ENCODE peak calls at places on chromosomes 1 and 21, in eight cellular contexts. One of them, this sample, is unnamed.

GRCh38 chr1:31483012-31483946 is 70.3 kb downstream of the SERINC2 start:
- DNase-seq in transverse colon: peak
- DNase-seq in body of pancreas: peak
- DNase-seq in K562: no peak
- DNase-seq in prostate gland: peak
- DNase-seq in breast epithelium: no peak
- DNase-seq in heart left ventricle: no peak
- DNase-seq in esophagus muscularis mucosa: no peak
- DNase-seq in this sample: peak

GRCh38 chr1:240394353-240394752 is 217.6 kb downstream of the GREM2 start:
- DNase-seq in K562: no peak
- DNase-seq in breast epithelium: no peak
- DNase-seq in prostate gland: no peak
- DNase-seq in transverse colon: no peak
- DNase-seq in heart left ventricle: no peak
- DNase-seq in body of pancreas: no peak
- DNase-seq in esophagus muscularis mucosa: no peak
- DNase-seq in this sample: no peak

GRCh38 chr1:81596341-81596740 is 204.4 kb upstream of the ADGRL2 start:
- DNase-seq in esophagus muscularis mucosa: no peak
- DNase-seq in heart left ventricle: no peak
- DNase-seq in body of pancreas: no peak
- DNase-seq in K562: no peak
- DNase-seq in breast epithelium: no peak
- DNase-seq in prostate gland: no peak
- DNase-seq in transverse colon: no peak
- DNase-seq in this sample: no peak

GRCh38 chr1:17289756-17290155 is 18.2 kb upstream of the PADI4 start:
- DNase-seq in breast epithelium: no peak
- DNase-seq in body of pancreas: no peak
- DNase-seq in prostate gland: peak
- DNase-seq in esophagus muscularis mucosa: no peak
- DNase-seq in heart left ventricle: no peak
- DNase-seq in transverse colon: no peak
- DNase-seq in K562: no peak
- DNase-seq in this sample: peak

GRCh38 chr1:2093636-2094035 is 43.4 kb downstream of the PRKCZ start:
- DNase-seq in body of pancreas: no peak
- DNase-seq in breast epithelium: no peak
- DNase-seq in esophagus muscularis mucosa: no peak
- DNase-seq in heart left ventricle: no peak
- DNase-seq in prostate gland: no peak
- DNase-seq in transverse colon: no peak
- DNase-seq in K562: no peak
- DNase-seq in this sample: no peak

GRCh38 chr1:44476891-44477290 is 71.8 kb downstream of the RNF220 start:
- DNase-seq in heart left ventricle: no peak
- DNase-seq in transverse colon: no peak
- DNase-seq in esophagus muscularis mucosa: no peak
- DNase-seq in prostate gland: no peak
- DNase-seq in K562: no peak
- DNase-seq in breast epithelium: no peak
- DNase-seq in body of pancreas: no peak
- DNase-seq in this sample: no peak

GRCh38 chr1:87706198-87706597 is 377.5 kb downstream of the LMO4 start:
- DNase-seq in body of pancreas: no peak
- DNase-seq in K562: no peak
- DNase-seq in prostate gland: no peak
- DNase-seq in heart left ventricle: no peak
- DNase-seq in breast epithelium: no peak
- DNase-seq in esophagus muscularis mucosa: no peak
- DNase-seq in transverse colon: no peak
- DNase-seq in this sample: no peak

GRCh38 chr1:117600966-117601365 is 4.9 kb upstream of the TENT5C start:
- DNase-seq in esophagus muscularis mucosa: no peak
- DNase-seq in prostate gland: no peak
- DNase-seq in body of pancreas: no peak
- DNase-seq in breast epithelium: no peak
- DNase-seq in K562: no peak
- DNase-seq in transverse colon: no peak
- DNase-seq in heart left ventricle: peak
- DNase-seq in this sample: peak

GRCh38 chr1:206903687-206904086 is 6.4 kb downstream of the IL24 start:
- DNase-seq in body of pancreas: no peak
- DNase-seq in prostate gland: peak
- DNase-seq in heart left ventricle: no peak
- DNase-seq in esophagus muscularis mucosa: no peak
- DNase-seq in transverse colon: no peak
- DNase-seq in breast epithelium: no peak
- DNase-seq in K562: no peak
- DNase-seq in this sample: peak

GRCh38 chr1:180247061-180247460 is 17.0 kb downstream of the LHX4 start:
- DNase-seq in esophagus muscularis mucosa: no peak
- DNase-seq in body of pancreas: no peak
- DNase-seq in breast epithelium: no peak
- DNase-seq in prostate gland: no peak
- DNase-seq in heart left ventricle: no peak
- DNase-seq in K562: no peak
- DNase-seq in transverse colon: no peak
- DNase-seq in this sample: no peak

GRCh38 chr1:74775735-74776134 is 42.8 kb downstream of the TYW3 start:
- DNase-seq in body of pancreas: no peak
- DNase-seq in breast epithelium: no peak
- DNase-seq in heart left ventricle: no peak
- DNase-seq in esophagus muscularis mucosa: no peak
- DNase-seq in K562: no peak
- DNase-seq in transverse colon: no peak
- DNase-seq in prostate gland: no peak
- DNase-seq in this sample: no peak

GRCh38 chr1:166730299-166730888 is 108.9 kb upstream of the POGK start:
- DNase-seq in K562: peak
- DNase-seq in esophagus muscularis mucosa: no peak
- DNase-seq in prostate gland: no peak
- DNase-seq in body of pancreas: no peak
- DNase-seq in transverse colon: no peak
- DNase-seq in breast epithelium: no peak
- DNase-seq in heart left ventricle: no peak
- DNase-seq in this sample: no peak

GRCh38 chr1:205936846-205937707 is 6.2 kb downstream of the SLC26A9 start:
- DNase-seq in prostate gland: no peak
- DNase-seq in breast epithelium: no peak
- DNase-seq in transverse colon: no peak
- DNase-seq in esophagus muscularis mucosa: no peak
- DNase-seq in K562: no peak
- DNase-seq in body of pancreas: no peak
- DNase-seq in heart left ventricle: no peak
- DNase-seq in this sample: no peak

GRCh38 chr1:189673223-189673622 is 804.4 kb downstream of the BRINP3 start:
- DNase-seq in esophagus muscularis mucosa: no peak
- DNase-seq in K562: no peak
- DNase-seq in prostate gland: no peak
- DNase-seq in breast epithelium: no peak
- DNase-seq in heart left ventricle: no peak
- DNase-seq in transverse colon: no peak
- DNase-seq in body of pancreas: no peak
- DNase-seq in this sample: no peak

GRCh38 chr1:6342031-6342430 is 51.5 kb downstream of the ACOT7 start:
- DNase-seq in body of pancreas: no peak
- DNase-seq in prostate gland: no peak
- DNase-seq in K562: no peak
- DNase-seq in heart left ventricle: no peak
- DNase-seq in esophagus muscularis mucosa: no peak
- DNase-seq in transverse colon: no peak
- DNase-seq in breast epithelium: no peak
- DNase-seq in this sample: no peak

GRCh38 chr1:183652107-183652506 is 1.0 kb downstream of the APOBEC4 start:
- DNase-seq in heart left ventricle: no peak
- DNase-seq in K562: no peak
- DNase-seq in breast epithelium: no peak
- DNase-seq in prostate gland: no peak
- DNase-seq in esophagus muscularis mucosa: no peak
- DNase-seq in transverse colon: no peak
- DNase-seq in body of pancreas: no peak
- DNase-seq in this sample: no peak

GRCh38 chr1:169099561-169099960 is 6.9 kb upstream of the ATP1B1 start:
- DNase-seq in prostate gland: no peak
- DNase-seq in transverse colon: no peak
- DNase-seq in breast epithelium: no peak
- DNase-seq in body of pancreas: no peak
- DNase-seq in esophagus muscularis mucosa: peak
- DNase-seq in heart left ventricle: no peak
- DNase-seq in K562: no peak
- DNase-seq in this sample: no peak

GRCh38 chr1:247487057-247487456 is 29.2 kb upstream of the OR2B11 start:
- DNase-seq in heart left ventricle: no peak
- DNase-seq in K562: peak
- DNase-seq in transverse colon: peak
- DNase-seq in esophagus muscularis mucosa: no peak
- DNase-seq in body of pancreas: no peak
- DNase-seq in breast epithelium: no peak
- DNase-seq in prostate gland: peak
- DNase-seq in this sample: no peak

GRCh38 chr1:61182049-61182448 is 99.7 kb downstream of the NFIA start:
- DNase-seq in heart left ventricle: no peak
- DNase-seq in prostate gland: no peak
- DNase-seq in transverse colon: no peak
- DNase-seq in body of pancreas: no peak
- DNase-seq in K562: no peak
- DNase-seq in esophagus muscularis mucosa: no peak
- DNase-seq in breast epithelium: no peak
- DNase-seq in this sample: no peak

GRCh38 chr1:7491089-7491817 is 279.8 kb upstream of the VAMP3 start:
- DNase-seq in body of pancreas: peak
- DNase-seq in prostate gland: no peak
- DNase-seq in transverse colon: no peak
- DNase-seq in K562: no peak
- DNase-seq in heart left ventricle: no peak
- DNase-seq in breast epithelium: no peak
- DNase-seq in esophagus muscularis mucosa: no peak
- DNase-seq in this sample: no peak

GRCh38 chr1:43908226-43908625 is 25.4 kb upstream of the ARTN start:
- DNase-seq in transverse colon: no peak
- DNase-seq in K562: no peak
- DNase-seq in heart left ventricle: no peak
- DNase-seq in prostate gland: no peak
- DNase-seq in esophagus muscularis mucosa: no peak
- DNase-seq in body of pancreas: no peak
- DNase-seq in breast epithelium: peak
- DNase-seq in this sample: no peak

DNA sequence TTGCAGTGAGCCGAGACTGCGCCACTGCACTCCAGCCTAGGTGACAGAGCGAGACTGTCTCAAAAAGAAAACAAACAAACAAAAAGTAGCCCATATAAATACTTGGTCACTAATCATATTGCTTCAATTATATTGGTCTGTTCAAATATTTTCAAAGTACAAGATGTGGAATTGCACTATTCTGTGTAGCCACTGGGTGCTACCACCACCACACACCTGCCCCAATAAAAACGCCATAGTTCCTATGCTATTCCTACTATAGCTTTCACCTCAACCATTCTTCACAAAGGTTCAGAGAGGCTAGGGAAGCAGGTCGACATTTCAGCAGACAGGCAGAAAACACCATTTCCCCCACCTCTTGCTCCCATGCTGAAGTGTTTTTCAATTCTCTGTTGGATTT is 16.7 kb downstream of the NDC1 start:
- DNase-seq in esophagus muscularis mucosa: no peak
- DNase-seq in body of pancreas: no peak
- DNase-seq in prostate gland: no peak
- DNase-seq in heart left ventricle: no peak
- DNase-seq in transverse colon: no peak
- DNase-seq in breast epithelium: no peak
- DNase-seq in K562: no peak
- DNase-seq in this sample: no peak
- TF ChIP-seq CTCF in esophagus muscularis mucosa: no peak
- TF ChIP-seq CTCF in body of pancreas: no peak
- TF ChIP-seq CTCF in prostate gland: no peak
- TF ChIP-seq CTCF in heart left ventricle: no peak
- TF ChIP-seq CTCF in transverse colon: no peak
- TF ChIP-seq CTCF in breast epithelium: no peak
- TF ChIP-seq CTCF in K562: peak
- TF ChIP-seq CTCF in this sample: no peak

GRCh38 chr21:44086636-44087425 is 20.4 kb upstream of the PWP2 start:
- DNase-seq in K562: no peak
- DNase-seq in breast epithelium: no peak
- DNase-seq in esophagus muscularis mucosa: no peak
- DNase-seq in prostate gland: no peak
- DNase-seq in body of pancreas: no peak
- DNase-seq in heart left ventricle: peak
- DNase-seq in transverse colon: no peak
- DNase-seq in this sample: peak
- TF ChIP-seq POLR2A in K562: peak
- TF ChIP-seq POLR2A in breast epithelium: no peak
- TF ChIP-seq POLR2A in esophagus muscularis mucosa: no peak
- TF ChIP-seq POLR2A in prostate gland: no peak
- TF ChIP-seq POLR2A in body of pancreas: no peak
- TF ChIP-seq POLR2A in heart left ventricle: no peak
- TF ChIP-seq POLR2A in transverse colon: no peak
- TF ChIP-seq POLR2A in this sample: no peak

GRCh38 chr1:174799136-174799479 is 200.6 kb upstream of the CACYBP start:
- DNase-seq in K562: no peak
- DNase-seq in heart left ventricle: no peak
- DNase-seq in prostate gland: no peak
- DNase-seq in body of pancreas: no peak
- DNase-seq in breast epithelium: no peak
- DNase-seq in transverse colon: no peak
- DNase-seq in esophagus muscularis mucosa: no peak
- DNase-seq in this sample: no peak
- H3K4me3 ChIP-seq in K562: no peak
- H3K4me3 ChIP-seq in heart left ventricle: peak
- H3K4me3 ChIP-seq in prostate gland: peak
- H3K4me3 ChIP-seq in body of pancreas: no peak
- H3K4me3 ChIP-seq in breast epithelium: peak
- H3K4me3 ChIP-seq in transverse colon: peak
- H3K4me3 ChIP-seq in esophagus muscularis mucosa: peak
- H3K4me3 ChIP-seq in this sample: no peak

GRCh38 chr1:229403573-229403972 is 30.3 kb downstream of the ACTA1 start:
- DNase-seq in heart left ventricle: no peak
- DNase-seq in transverse colon: no peak
- DNase-seq in breast epithelium: no peak
- DNase-seq in esophagus muscularis mucosa: no peak
- DNase-seq in prostate gland: no peak
- DNase-seq in K562: no peak
- DNase-seq in body of pancreas: no peak
- DNase-seq in this sample: no peak

GRCh38 chr1:229397762-229398161 is 36.1 kb downstream of the ACTA1 start:
- DNase-seq in esophagus muscularis mucosa: no peak
- DNase-seq in heart left ventricle: no peak
- DNase-seq in transverse colon: no peak
- DNase-seq in body of pancreas: no peak
- DNase-seq in prostate gland: no peak
- DNase-seq in K562: no peak
- DNase-seq in breast epithelium: no peak
- DNase-seq in this sample: no peak

GRCh38 chr1:229407206-229408026 is 26.5 kb downstream of the ACTA1 start:
- DNase-seq in esophagus muscularis mucosa: no peak
- DNase-seq in body of pancreas: no peak
- DNase-seq in prostate gland: no peak
- DNase-seq in heart left ventricle: no peak
- DNase-seq in breast epithelium: no peak
- DNase-seq in transverse colon: no peak
- DNase-seq in K562: peak
- DNase-seq in this sample: no peak

GRCh38 chr1:229406798-229407197 is 27.1 kb downstream of the ACTA1 start:
- DNase-seq in heart left ventricle: no peak
- DNase-seq in prostate gland: no peak
- DNase-seq in body of pancreas: no peak
- DNase-seq in breast epithelium: no peak
- DNase-seq in transverse colon: peak
- DNase-seq in K562: no peak
- DNase-seq in esophagus muscularis mucosa: no peak
- DNase-seq in this sample: no peak

GRCh38 chr1:229402993-229403392 is 30.9 kb downstream of the ACTA1 start:
- DNase-seq in K562: no peak
- DNase-seq in prostate gland: no peak
- DNase-seq in heart left ventricle: no peak
- DNase-seq in esophagus muscularis mucosa: no peak
- DNase-seq in breast epithelium: no peak
- DNase-seq in body of pancreas: no peak
- DNase-seq in transverse colon: no peak
- DNase-seq in this sample: no peak
- TF ChIP-seq CTCF in K562: no peak
- TF ChIP-seq CTCF in prostate gland: no peak
- TF ChIP-seq CTCF in heart left ventricle: no peak
- TF ChIP-seq CTCF in esophagus muscularis mucosa: no peak
- TF ChIP-seq CTCF in breast epithelium: no peak
- TF ChIP-seq CTCF in body of pancreas: no peak
- TF ChIP-seq CTCF in transverse colon: no peak
- TF ChIP-seq CTCF in this sample: no peak

This sample was measured in lower leg skin.